ENCODE peak calls at places on chromosomes 4 and X, in seven cellular contexts. G is MM.1S; Q is CD8-positive, alpha-beta memory T cell; O is fibroblast of lung; U is pancreas; E is cardiac muscle cell; P is effector memory CD4-positive, alpha-beta T cell. Z is an unnamed sample.

GRCh38 chrX:28058906-28059305 is 77.7 kb upstream of the DCAF8L1 start:
- DNase-seq in E (peak; percentile 36), G (no peak), P (no peak), O (peak; percentile 51), U (no peak), Q (no peak), Z (no peak)

GRCh38 chrX:15418041-15418706 is 34.0 kb upstream of the VEGFD start:
- DNase-seq in U (no peak), E (no peak), G (no peak), P (no peak), Q (no peak), O (peak; percentile 69), Z (no peak)

GRCh38 chr4:98546910-98547544 is 111.4 kb downstream of the TSPAN5 start:
- DNase-seq in E (peak; percentile 86), P (no peak), G (no peak), O (peak; percentile 81), U (no peak), Q (no peak), Z (peak; percentile 73)

GRCh38 chr4:56701644-56702043 is 20.5 kb upstream of the HOPX start:
- DNase-seq in G (peak; percentile 44), U (no peak), Q (no peak), O (no peak), E (no peak), P (no peak), Z (no peak)

GRCh38 chrX:154494715-154495114 is 4.3 kb upstream of the SLC10A3 start:
- DNase-seq in U (no peak), G (no peak), O (no peak), Q (no peak), P (no peak), E (no peak), Z (no peak)

GRCh38 chr4:28225689-28226353 is 1365.2 kb downstream of the STIM2 start:
- DNase-seq in G (no peak), E (peak; percentile 11), P (no peak), Q (no peak), O (no peak), U (no peak), Z (no peak)

GRCh38 chrX:40821780-40822179 is 86.4 kb upstream of the MED14 start:
- DNase-seq in U (no peak), Q (no peak), G (no peak), E (peak; percentile 9), O (no peak), P (no peak), Z (no peak)

GRCh38 chr4:10496200-10496599 is 39.0 kb upstream of the ZNF518B start:
- DNase-seq in U (no peak), G (no peak), Q (no peak), E (no peak), P (no peak), O (no peak), Z (no peak)

GRCh38 chr4:163107754-163108153 is 58.9 kb downstream of the NAF1 start:
- DNase-seq in Q (no peak), E (peak; percentile 33), O (peak; percentile 43), G (peak; percentile 28), U (no peak), P (no peak), Z (no peak)

GRCh38 chr4:131091896-131092295 is 1995.9 kb downstream of the C4orf33 start:
- DNase-seq in O (peak; percentile 61), P (no peak), E (peak; percentile 51), G (peak; percentile 79), U (no peak), Q (no peak), Z (no peak)

GRCh38 chr4:78688385-78688784 is 87.8 kb upstream of the BMP2K start:
- DNase-seq in U (no peak), P (no peak), E (peak; percentile 23), Q (no peak), O (no peak), G (no peak), Z (no peak)

GRCh38 chrX:2495595-2495994 is 5.2 kb downstream of the DHRSX start:
- DNase-seq in G (no peak), U (no peak), O (no peak), P (no peak), Q (no peak), E (no peak), Z (no peak)

GRCh38 chr4:61762722-61763627 is 562.8 kb downstream of the ADGRL3 start:
- DNase-seq in E (no peak), P (no peak), O (no peak), U (no peak), Q (no peak), G (no peak), Z (no peak)
- H3K9me3 ChIP-seq in E (no peaks in the 10 kb centered on the region), P (no peaks in the 10 kb centered on the region), O (no peaks in the 10 kb centered on the region), U (no peaks in the 10 kb centered on the region), Q (no peaks in the 10 kb centered on the region), G (no peaks in the 10 kb centered on the region), Z (peaks cover 5% of the 10 kb centered on the region)

DNA sequence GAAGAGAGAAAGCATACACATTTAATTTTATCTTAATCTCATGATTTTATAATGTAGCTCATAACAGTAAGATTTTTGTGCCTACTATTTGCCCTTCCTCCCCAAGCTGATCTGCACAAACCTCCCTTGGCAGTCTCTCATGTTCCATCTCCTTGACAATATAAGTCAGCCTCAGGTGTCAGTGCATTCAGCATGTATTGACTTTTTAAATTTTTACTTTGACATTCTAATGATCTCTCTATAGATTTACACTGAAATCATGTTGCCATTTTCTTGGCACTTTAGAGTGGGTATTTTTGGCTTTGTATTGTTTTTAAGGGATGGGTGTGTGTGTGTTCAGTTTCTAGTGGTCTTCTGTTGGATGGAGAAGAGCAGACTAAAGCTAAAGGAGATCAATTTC is 505.3 kb upstream of the CPEB2 start:
- DNase-seq in P (no peak), O (no peak), Q (no peak), E (no peak), U (no peak), G (no peak), Z (no peak)
- H3K9me3 ChIP-seq in P (no peaks in the 10 kb centered on the region), O (no peaks in the 10 kb centered on the region), Q (no peaks in the 10 kb centered on the region), E (no peaks in the 10 kb centered on the region), U (no peaks in the 10 kb centered on the region), G (no peaks in the 10 kb centered on the region), Z (no peaks in the 10 kb centered on the region)

GRCh38 chr4:103359900-103360299 is 161.8 kb upstream of the CENPE start:
- DNase-seq in E (no peak), U (no peak), O (no peak), G (no peak), Q (no peak), P (no peak), Z (no peak)
- H3K9me3 ChIP-seq in E (peaks cover 3% of the 10 kb centered on the region), U (no peaks in the 10 kb centered on the region), O (no peaks in the 10 kb centered on the region), G (no peaks in the 10 kb centered on the region), Q (no peaks in the 10 kb centered on the region), P (peaks cover 8% of the 10 kb centered on the region), Z (peaks cover 4% of the 10 kb centered on the region)

GRCh38 chr4:112357453-112357852 is 60.3 kb downstream of the ALPK1 start:
- DNase-seq in G (no peak), O (no peak), E (no peak), Q (no peak), U (no peak), P (no peak), Z (no peak)
- H3K9me3 ChIP-seq in G (no peaks in the 10 kb centered on the region), O (no peaks in the 10 kb centered on the region), E (no peaks in the 10 kb centered on the region), Q (no peaks in the 10 kb centered on the region), U (no peaks in the 10 kb centered on the region), P (no peaks in the 10 kb centered on the region), Z (no peaks in the 10 kb centered on the region)

Z was measured in ovary.